ENCODE peak calls at places on chromosomes 7 and 10, in six cellular contexts. X, J, M, K, E and F are unnamed samples.

GRCh38 chr7:44131173-44132009 is 8.0 kb upstream of the POLD2 start:
- DNase-seq in M (no peak), E (peak; percentile 29), X (no peak), K (peak; percentile 84), J (no peak), F (peak; percentile 50)

GRCh38 chr10:90652519-90652918 is 205.3 kb downstream of the HTR7 start:
- DNase-seq in X (no peak), M (no peak), K (peak; percentile 4), E (peak; percentile 28), J (peak; percentile 38), F (peak; percentile 60)

GRCh38 chr7:50284296-50284695 is 20.2 kb upstream of the IKZF1 start:
- DNase-seq in J (no peak), X (no peak), K (no peak), M (no peak), E (no peak), F (no peak)

GRCh38 chr7:143256325-143256724 is 6.9 kb upstream of the GSTK1 start:
- DNase-seq in J (no peak), M (no peak), X (no peak), E (no peak), K (no peak), F (peak; percentile 61)

GRCh38 chr10:123808286-123808685 is 83.3 kb downstream of the CPXM2 start:
- DNase-seq in K (no peak), J (no peak), X (no peak), M (no peak), E (no peak), F (no peak)

GRCh38 chr10:112246-112645 is 23.0 kb upstream of the ZMYND11 start:
- DNase-seq in E (peak; percentile 36), J (peak; percentile 53), M (no peak), K (no peak), X (no peak), F (no peak)

GRCh38 chr10:124346831-124347230 is 71.9 kb downstream of the OAT start:
- DNase-seq in M (no peak), K (no peak), X (no peak), E (no peak), J (no peak), F (no peak)

GRCh38 chr7:103989785-103990775 is 622 bp upstream of the RELN start:
- DNase-seq in K (peak; percentile 53), X (peak; percentile 28), M (peak; percentile 13), E (peak; percentile 11), J (no peak), F (peak; percentile 68)